ENCODE peak calls at places on chromosome 15, in eight cellular contexts. S is posterior vena cava, B is bronchial epithelial cell, X is H7, Y is endothelial cell, U is amygdala, C is psoas muscle, A is lower leg skin. K is an unnamed sample.

GRCh38 chr15:49309889-49310288 is 113.2 kb upstream of the FGF7 start:
- DNase-seq in A (no peak), X (no peak), Y (no peak), C (no peak), B (no peak), U (no peak), S (no peak), K (no peak)

GRCh38 chr15:69591905-69592508 is 139.4 kb downstream of the RPLP1 start:
- DNase-seq in Y (no peak), U (no peak), X (no peak), S (peak), B (peak), C (no peak), A (no peak), K (no peak)

GRCh38 chr15:36688310-36689102 is 109.1 kb downstream of the CDIN1 start:
- DNase-seq in Y (no peak), S (no peak), A (no peak), X (no peak), U (no peak), C (no peak), B (peak), K (no peak)

GRCh38 chr15:68208641-68209240 is 3.6 kb upstream of the CALML4 start:
- DNase-seq in U (no peak), A (no peak), X (peak), S (peak), B (no peak), C (no peak), Y (no peak), K (no peak)

GRCh38 chr15:34292591-34292990 is 45.0 kb downstream of the SLC12A6 start:
- DNase-seq in A (no peak), C (no peak), Y (no peak), B (no peak), S (no peak), X (no peak), U (no peak), K (no peak)

GRCh38 chr15:89486726-89487050 is 9.7 kb downstream of the RHCG start:
- DNase-seq in B (no peak), U (no peak), C (no peak), Y (no peak), S (peak), A (no peak), X (peak), K (peak)

GRCh38 chr15:98754283-98755022 is 106.1 kb downstream of the IGF1R start:
- DNase-seq in B (peak), Y (peak), A (no peak), S (no peak), U (no peak), X (peak), C (no peak), K (no peak)

GRCh38 chr15:74808073-74808839 is 4.4 kb upstream of the LMAN1L start:
- DNase-seq in S (no peak), X (no peak), Y (no peak), C (no peak), A (no peak), B (peak), U (no peak), K (no peak)

GRCh38 chr15:45393851-45394250 is 15.5 kb upstream of the GATM start:
- DNase-seq in C (no peak), S (no peak), B (peak), X (no peak), U (no peak), A (no peak), Y (no peak), K (peak)

GRCh38 chr15:75943246-75943645 is 39.6 kb downstream of the FBXO22 start:
- DNase-seq in B (no peak), Y (no peak), X (no peak), S (no peak), C (no peak), A (no peak), U (no peak), K (no peak)

GRCh38 chr15:31020542-31020941 is 29.1 kb upstream of the MTMR10 start:
- DNase-seq in A (no peak), C (no peak), S (no peak), U (no peak), Y (no peak), X (no peak), B (no peak), K (no peak)

GRCh38 chr15:90818251-90819210 is 49.9 kb upstream of the FURIN start:
- DNase-seq in Y (no peak), X (peak), A (no peak), S (no peak), B (no peak), U (no peak), C (no peak), K (peak)

GRCh38 chr15:36278219-36278618 is 301.2 kb upstream of the CDIN1 start:
- DNase-seq in Y (no peak), U (no peak), C (no peak), S (no peak), A (no peak), X (no peak), B (peak), K (peak)

GRCh38 chr15:53203454-53203853 is 413.3 kb upstream of the ONECUT1 start:
- DNase-seq in U (no peak), C (peak), X (no peak), A (no peak), Y (no peak), B (no peak), S (no peak), K (no peak)

GRCh38 chr15:31478781-31479221 is 152.2 kb downstream of the KLF13 start:
- DNase-seq in S (no peak), Y (no peak), C (no peak), X (no peak), A (no peak), U (no peak), B (no peak), K (peak)

GRCh38 chr15:85473455-85473854 is 93.1 kb downstream of the AKAP13 start:
- DNase-seq in X (no peak), A (no peak), S (no peak), B (no peak), Y (no peak), C (no peak), U (no peak), K (no peak)

GRCh38 chr15:80576519-80577090 is 118.5 kb upstream of the ABHD17C start:
- DNase-seq in U (no peak), X (no peak), S (no peak), Y (no peak), C (no peak), A (no peak), B (no peak), K (peak)

GRCh38 chr15:79370716-79371115 is 59.8 kb downstream of the TMED3 start:
- DNase-seq in C (no peak), A (no peak), B (no peak), U (no peak), Y (no peak), S (no peak), X (no peak), K (no peak)

GRCh38 chr15:45088801-45089711 is 24.9 kb downstream of the DUOX2 start:
- DNase-seq in A (no peak), U (no peak), B (no peak), X (no peak), C (no peak), S (no peak), Y (no peak), K (no peak)

GRCh38 chr15:81851307-81851706 is 194.5 kb downstream of the MEX3B start:
- DNase-seq in A (no peak), X (no peak), B (no peak), C (no peak), S (no peak), U (no peak), Y (no peak), K (no peak)

GRCh38 chr15:84034831-84035753 is 200.5 kb upstream of the GOLGA6L4 start:
- DNase-seq in S (no peak), A (no peak), X (peak), C (no peak), B (peak), U (no peak), Y (peak), K (peak)

GRCh38 chr15:92583311-92584034 is 72.1 kb downstream of the FAM174B start:
- DNase-seq in X (no peak), S (no peak), A (no peak), C (no peak), U (no peak), Y (no peak), B (no peak), K (no peak)

GRCh38 chr15:78930577-78931388 is 14.1 kb downstream of the CTSH start:
- DNase-seq in Y (no peak), A (no peak), C (peak), X (no peak), B (peak), S (no peak), U (no peak), K (no peak)

GRCh38 chr15:73005032-73005431 is 47.2 kb upstream of the NEO1 start:
- DNase-seq in S (no peak), X (no peak), C (no peak), U (no peak), A (no peak), B (no peak), Y (no peak), K (no peak)

GRCh38 chr15:65979316-65979715 is 110.0 kb downstream of the RAB11A start:
- DNase-seq in X (no peak), Y (no peak), C (no peak), B (peak), A (no peak), S (no peak), U (no peak), K (no peak)

GRCh38 chr15:47987908-47988532 is 132.8 kb upstream of the SLC24A5 start:
- DNase-seq in B (peak), S (no peak), U (no peak), Y (peak), A (peak), X (peak), C (no peak), K (no peak)

GRCh38 chr15:51793521-51793920 is 35.9 kb upstream of the TMOD3 start:
- DNase-seq in X (no peak), B (no peak), U (no peak), Y (no peak), A (no peak), C (peak), S (no peak), K (no peak)

GRCh38 chr15:53811530-53811929 is 52.1 kb upstream of the WDR72 start:
- DNase-seq in S (no peak), U (no peak), C (no peak), X (peak), Y (no peak), B (peak), A (no peak), K (no peak)

GRCh38 chr15:65189102-65189740 is 4.1 kb upstream of the CLPX start:
- DNase-seq in X (peak), Y (peak), C (no peak), S (peak), A (no peak), U (no peak), B (peak), K (peak)

GRCh38 chr15:98983333-98983732 is 24.3 kb downstream of the PGPEP1L start:
- DNase-seq in A (peak), S (no peak), Y (no peak), C (no peak), B (peak), X (no peak), U (no peak), K (no peak)

GRCh38 chr15:85785887-85786777 is 8.6 kb downstream of the KLHL25 start:
- DNase-seq in Y (no peak), X (peak), S (no peak), A (no peak), U (no peak), B (peak), C (peak), K (no peak)

GRCh38 chr15:51776952-51777574 is 25.7 kb downstream of the TMOD2 start:
- DNase-seq in A (peak), X (peak), S (no peak), B (peak), Y (peak), C (no peak), U (peak), K (peak)

GRCh38 chr15:42736178-42736792 is 643 bp downstream of the CDAN1 start:
- DNase-seq in U (peak), X (peak), A (no peak), Y (peak), B (no peak), S (no peak), C (no peak), K (no peak)

GRCh38 chr15:50065264-50065663 is 53.8 kb downstream of the ATP8B4 start:
- DNase-seq in U (no peak), B (no peak), X (no peak), A (no peak), Y (no peak), S (no peak), C (no peak), K (no peak)

GRCh38 chr15:84391191-84391590 is 155.6 kb downstream of the GOLGA6L4 start:
- DNase-seq in B (no peak), X (no peak), Y (no peak), C (peak), S (no peak), A (no peak), U (no peak), K (peak)

GRCh38 chr15:29711531-29711930 is 110.7 kb downstream of the TJP1 start:
- DNase-seq in B (no peak), A (no peak), X (no peak), S (no peak), Y (no peak), U (no peak), C (no peak), K (no peak)

K was measured in H9.